ENCODE peak calls at places on chromosomes 7 and 10, in ten cellular contexts. W, E, F, S, C, X, D, R, J and O are unnamed samples.

GRCh38 chr10:86400705-86401587 is 34.4 kb upstream of the GRID1 start:
- DNase-seq in X (no peak), C (no peak), S (peak), D (peak), E (peak), F (peak), R (peak), J (peak), W (peak), O (peak)

GRCh38 chr7:106515321-106515720 is 145.6 kb downstream of the CCDC71L start:
- DNase-seq in W (no peak), C (no peak), J (no peak), F (no peak), E (no peak), X (no peak), R (no peak), D (no peak), S (no peak), O (no peak)

GRCh38 chr7:1604383-1604782 is 34.6 kb upstream of the PSMG3 start:
- DNase-seq in D (no peak), C (no peak), F (no peak), X (no peak), R (no peak), J (no peak), S (no peak), W (no peak), E (no peak), O (no peak)

GRCh38 chr10:73810735-73811465 is 498 bp downstream of the NDST2 start:
- DNase-seq in E (peak), X (no peak), D (peak), W (peak), J (peak), F (peak), C (no peak), S (no peak), R (peak), O (peak)

GRCh38 chr10:133358920-133359300 is 1.1 kb upstream of the FUOM start:
- DNase-seq in D (no peak), R (no peak), E (no peak), X (no peak), C (no peak), W (no peak), F (no peak), J (no peak), S (no peak), O (no peak)

GRCh38 chr7:98223898-98224700 is 12.9 kb downstream of the BHLHA15 start:
- DNase-seq in F (no peak), X (no peak), R (no peak), S (no peak), J (no peak), D (no peak), W (no peak), E (no peak), C (no peak), O (no peak)

GRCh38 chr10:97399843-97400545 is 1.1 kb downstream of the RRP12 start:
- DNase-seq in S (no peak), D (no peak), W (peak), X (no peak), R (no peak), F (no peak), E (peak), J (peak), C (peak), O (no peak)

GRCh38 chr10:131847241-131847783 is 53.5 kb upstream of the PPP2R2D start:
- DNase-seq in D (no peak), R (no peak), S (peak), X (no peak), C (no peak), F (no peak), J (no peak), W (no peak), E (no peak), O (no peak)

GRCh38 chr10:28001353-28001752 is 2.5 kb upstream of the ODAD2 start:
- DNase-seq in X (no peak), E (no peak), F (no peak), W (no peak), R (no peak), D (no peak), S (no peak), J (no peak), C (no peak), O (no peak)

GRCh38 chr7:50348469-50349162 is 44.1 kb downstream of the IKZF1 start:
- DNase-seq in F (no peak), S (no peak), R (no peak), W (no peak), X (no peak), J (no peak), C (no peak), E (no peak), D (no peak), O (no peak)

GRCh38 chr7:17991866-17992648 is 35.6 kb downstream of the PRPS1L1 start:
- DNase-seq in E (no peak), F (no peak), X (no peak), S (no peak), W (peak), D (no peak), R (no peak), J (no peak), C (no peak), O (no peak)

GRCh38 chr7:151431768-151432311 is 8.1 kb downstream of the CRYGN start:
- DNase-seq in S (no peak), X (no peak), F (no peak), R (no peak), E (no peak), C (no peak), W (no peak), J (no peak), D (no peak), O (no peak)

GRCh38 chr10:63518690-63519288 is 2.4 kb upstream of the REEP3 start:
- DNase-seq in F (no peak), C (no peak), D (no peak), X (no peak), S (no peak), W (no peak), J (no peak), R (no peak), E (no peak), O (no peak)

GRCh38 chr10:102642553-102643345 is 1.5 kb upstream of the TRIM8 start:
- DNase-seq in C (peak), J (peak), S (peak), W (peak), D (peak), F (no peak), R (peak), X (no peak), E (peak), O (peak)

GRCh38 chr10:21217748-21218367 is 307.6 kb downstream of the SKIDA1 start:
- DNase-seq in X (no peak), F (no peak), J (no peak), E (no peak), C (no peak), R (no peak), S (no peak), W (no peak), D (no peak), O (no peak)

GRCh38 chr7:31079126-31079918 is 27.2 kb downstream of the ADCYAP1R1 start:
- DNase-seq in W (no peak), E (no peak), R (no peak), F (no peak), D (no peak), S (no peak), X (no peak), C (no peak), J (no peak), O (no peak)

GRCh38 chr10:14102056-14102455 is 228.7 kb downstream of the FRMD4A start:
- DNase-seq in C (no peak), D (no peak), W (no peak), R (no peak), X (no peak), E (no peak), J (no peak), F (no peak), S (no peak), O (no peak)

GRCh38 chr7:143492043-143492471 is 14.4 kb downstream of the TAS2R41 start:
- DNase-seq in W (peak), F (no peak), D (no peak), C (no peak), X (peak), J (no peak), R (no peak), E (peak), S (no peak), O (no peak)

GRCh38 chr10:69684020-69684980 is 54.3 kb downstream of the FAM241B start:
- DNase-seq in F (no peak), J (no peak), E (peak), D (no peak), W (no peak), C (no peak), X (no peak), S (peak), R (no peak), O (no peak)

GRCh38 chr10:108439397-108439796 is 1274.9 kb upstream of the SORCS1 start:
- DNase-seq in F (no peak), W (peak), D (no peak), R (no peak), S (no peak), C (no peak), J (no peak), X (no peak), E (no peak), O (no peak)

GRCh38 chr7:25456467-25457171 is 228.3 kb upstream of the NPVF start:
- DNase-seq in R (no peak), D (no peak), F (no peak), X (no peak), C (peak), S (no peak), E (no peak), W (no peak), J (no peak), O (no peak)

GRCh38 chr10:77006836-77007511 is 630.6 kb downstream of the KCNMA1 start:
- DNase-seq in R (no peak), J (no peak), F (no peak), S (no peak), C (no peak), D (no peak), W (peak), X (no peak), E (no peak), O (no peak)

GRCh38 chr7:78683566-78683965 is 769.9 kb downstream of the MAGI2 start:
- DNase-seq in S (no peak), C (no peak), X (no peak), W (no peak), D (no peak), R (no peak), E (no peak), F (no peak), J (no peak), O (no peak)

GRCh38 chr10:109633846-109634245 is 289.5 kb downstream of the XPNPEP1 start:
- DNase-seq in F (no peak), J (no peak), S (no peak), D (no peak), E (no peak), C (no peak), R (no peak), X (no peak), W (no peak), O (no peak)

GRCh38 chr10:73950569-73950968 is 39.6 kb downstream of the PLAU start:
- DNase-seq in D (no peak), J (no peak), W (no peak), C (no peak), S (no peak), F (no peak), R (no peak), E (no peak), X (no peak), O (no peak)

GRCh38 chr7:113071465-113071864 is 15.2 kb downstream of the GPR85 start:
- DNase-seq in J (no peak), D (no peak), C (no peak), E (no peak), S (no peak), W (peak), X (no peak), F (no peak), R (no peak), O (no peak)

GRCh38 chr10:132743925-132744490 is 41.9 kb downstream of the NKX6-2 start:
- DNase-seq in E (no peak), J (no peak), S (no peak), D (no peak), X (no peak), W (no peak), R (no peak), C (no peak), F (no peak), O (no peak)

GRCh38 chr7:107463139-107464078 is 6.4 kb upstream of the GPR22 start:
- DNase-seq in J (peak), S (peak), E (peak), R (peak), C (peak), X (no peak), D (peak), W (peak), F (peak), O (peak)

GRCh38 chr10:103712898-103713498 is 142.4 kb downstream of the SH3PXD2A start:
- DNase-seq in D (peak), S (peak), X (no peak), J (peak), R (peak), E (peak), C (peak), F (peak), W (peak), O (peak)

GRCh38 chr10:124624456-124624855 is 119.7 kb downstream of the FAM53B start:
- DNase-seq in R (no peak), F (no peak), W (no peak), J (no peak), D (no peak), S (no peak), E (no peak), X (no peak), C (no peak), O (no peak)

GRCh38 chr10:70513848-70514309 is 35.3 kb downstream of the PALD1 start:
- DNase-seq in C (no peak), F (no peak), X (no peak), D (no peak), W (no peak), R (no peak), J (peak), E (peak), S (no peak), O (no peak)

GRCh38 chr7:155861480-155861868 is 49.2 kb upstream of the SHH start:
- DNase-seq in C (no peak), J (no peak), W (no peak), D (no peak), E (no peak), R (no peak), S (peak), F (no peak), X (no peak), O (no peak)